ENCODE peak calls at places on chromosomes 1 and 21, in four cellular contexts. O is GM12878, F is K562, I is HepG2. K is an unnamed sample.

GRCh38 chr1:114710360-114710759 is 6.2 kb downstream of the NRAS start:
- DNase-seq in O (no peak), F (no peak), I (no peak), K (no peak)

GRCh38 chr21:29172282-29172681 is 41.8 kb downstream of the MAP3K7CL start:
- DNase-seq in O (no peak), F (no peak), I (no peak), K (no peak)

GRCh38 chr1:18872071-18872611 is 12.7 kb upstream of the TAS1R2 start:
- DNase-seq in O (no peak), F (no peak), I (no peak), K (no peak)

GRCh38 chr1:22755641-22756040 is 45.0 kb downstream of the EPHB2 start:
- DNase-seq in O (no peak), F (no peak), I (no peak), K (no peak)

GRCh38 chr1:10528066-10529014 is 53.6 kb downstream of the PEX14 start:
- DNase-seq in O (no peak), F (peak; percentile 28), I (no peak), K (no peak)

GRCh38 chr1:53446051-53446450 is 13.1 kb upstream of the DMRTB1 start:
- DNase-seq in O (no peak), F (no peak), I (no peak), K (no peak)

GRCh38 chr1:40982721-40983120 is 3.2 kb downstream of the CTPS1 start:
- DNase-seq in O (no peak), F (no peak), I (no peak), K (no peak)

GRCh38 chr1:67052741-67053534 is 1.0 kb downstream of the SLC35D1 start:
- DNase-seq in O (no peak), F (peak; percentile 71), I (peak; percentile 44), K (peak; percentile 16)

GRCh38 chr1:231950732-231951131 is 324.1 kb downstream of the DISC1 start:
- DNase-seq in O (no peak), F (no peak), I (no peak), K (no peak)

GRCh38 chr21:14830307-14830706 is 234.5 kb downstream of the NRIP1 start:
- DNase-seq in O (no peak), F (no peak), I (no peak), K (no peak)

GRCh38 chr1:67874501-67875111 is 41.3 kb upstream of the GNG12 start:
- DNase-seq in O (no peak), F (no peak), I (no peak), K (no peak)

GRCh38 chr1:221822591-221822990 is 80.7 kb upstream of the DUSP10 start:
- DNase-seq in O (no peak), F (no peak), I (no peak), K (no peak)

GRCh38 chr1:41241748-41242644 is at the start of gene SCMH1:
- DNase-seq in O (no peak), F (peak; percentile 78), I (no peak), K (peak; percentile 70)

GRCh38 chr1:243834130-243834529 is 15.9 kb downstream of the AKT3 start:
- DNase-seq in O (no peak), F (no peak), I (no peak), K (no peak)

GRCh38 chr1:154845174-154845573 is 24.9 kb downstream of the KCNN3 start:
- DNase-seq in O (no peak), F (no peak), I (no peak), K (no peak)

GRCh38 chr1:26602378-26602959 is 72.9 kb downstream of the RPS6KA1 start:
- DNase-seq in O (no peak), F (peak; percentile 84), I (peak; percentile 52), K (no peak)

GRCh38 chr1:9180077-9180819 is 51.3 kb upstream of the GPR157 start:
- DNase-seq in O (no peak), F (no peak), I (peak; percentile 75), K (no peak)

GRCh38 chr21:46089285-46089684 is 8.6 kb upstream of the COL6A2 start:
- DNase-seq in O (no peak), F (no peak), I (no peak), K (no peak)

GRCh38 chr1:199123615-199124014 is 484.8 kb downstream of the PTPRC start:
- DNase-seq in O (no peak), F (no peak), I (no peak), K (no peak)

GRCh38 chr1:17892225-17892624 is 137.1 kb downstream of the ACTL8 start:
- DNase-seq in O (no peak), F (no peak), I (no peak), K (no peak)

GRCh38 chr1:19370453-19371170 is 58.5 kb downstream of the SLC66A1 start:
- DNase-seq in O (no peak), F (no peak), I (no peak), K (no peak)

GRCh38 chr21:20737227-20737626 is 261.0 kb upstream of the NCAM2 start:
- DNase-seq in O (no peak), F (no peak), I (no peak), K (no peak)

GRCh38 chr1:167191958-167192357 is 28.7 kb upstream of the POU2F1 start:
- DNase-seq in O (no peak), F (no peak), I (no peak), K (no peak)

GRCh38 chr1:24928631-24929090 is 1.4 kb downstream of the RUNX3 start:
- DNase-seq in O (no peak), F (no peak), I (no peak), K (no peak)

GRCh38 chr1:108881369-108881768 is 4.6 kb downstream of the GPSM2 start:
- DNase-seq in O (no peak), F (no peak), I (no peak), K (no peak)

GRCh38 chr1:223776075-223776814 is 63.9 kb downstream of the CAPN2 start:
- DNase-seq in O (no peak), F (peak; percentile 86), I (no peak), K (no peak)

GRCh38 chr1:44849575-44850132 is 6.6 kb upstream of the PTCH2 start:
- DNase-seq in O (no peak), F (no peak), I (no peak), K (no peak)

GRCh38 chr1:15684468-15685283 is 556 bp downstream of the PLEKHM2 start:
- DNase-seq in O (no peak), F (peak; percentile 79), I (no peak), K (peak; percentile 45)

GRCh38 chr21:33071878-33072306 is 2.0 kb downstream of the OLIG1 start:
- DNase-seq in O (no peak), F (no peak), I (no peak), K (peak; percentile 49)

GRCh38 chr1:221987860-221988520 is 246.1 kb upstream of the DUSP10 start:
- DNase-seq in O (no peak), F (peak; percentile 82), I (peak; percentile 9), K (no peak)

GRCh38 chr1:68347415-68347814 is 102.3 kb downstream of the RPE65 start:
- DNase-seq in O (peak; percentile 35), F (no peak), I (no peak), K (no peak)

DNA sequence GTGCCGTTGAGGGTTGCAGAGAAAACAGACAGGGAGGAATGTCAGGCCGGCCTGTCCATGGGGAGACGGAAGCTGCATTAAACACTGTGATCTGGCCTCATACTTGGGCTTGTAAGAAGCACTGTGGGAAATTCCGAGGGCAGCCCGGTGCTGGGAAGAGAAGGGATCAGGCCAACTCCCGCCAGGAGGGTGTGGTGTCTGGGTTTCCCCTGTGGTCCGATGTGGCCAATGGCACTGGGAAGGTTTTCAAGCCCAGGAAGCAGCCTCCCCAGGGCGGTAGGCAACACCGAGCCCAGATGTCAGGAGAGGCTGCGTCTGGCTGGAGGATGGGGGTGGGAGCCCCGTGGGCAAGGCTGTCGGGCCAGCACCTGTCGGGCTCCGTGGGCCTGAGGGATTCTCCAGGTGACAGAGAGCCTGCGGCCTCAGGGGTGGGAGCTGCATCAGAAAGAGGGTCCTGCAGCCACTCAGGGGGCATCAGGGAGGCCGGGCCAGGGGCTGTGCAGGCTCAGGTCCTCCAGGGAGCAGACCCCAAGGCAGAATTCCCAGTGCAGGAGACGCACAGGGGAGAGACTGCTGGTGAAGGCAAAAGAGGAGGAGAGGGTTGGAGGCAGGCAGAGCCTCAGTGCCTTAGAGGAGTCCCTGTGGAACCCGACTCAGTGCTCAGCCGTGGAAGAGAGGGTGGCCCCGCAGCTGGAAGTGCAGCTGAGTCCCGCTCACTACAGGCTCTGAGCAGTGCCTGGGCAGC is 8.4 kb downstream of the UBASH3A start:
- DNase-seq in O (no peak), F (no peak), I (no peak), K (no peak)
- TF ChIP-seq CBFB in O (no peak), F (no peak), I (no peak), K (no peak)

GRCh38 chr1:183048087-183049085 is 25.2 kb downstream of the LAMC1 start:
- DNase-seq in O (peak; percentile 78), F (no peak), I (no peak), K (no peak)
- TF ChIP-seq ESRRA in O (no peak), F (no peak), I (no peak), K (no peak)

GRCh38 chr1:207763972-207764371 is 12.1 kb downstream of the CD46 start:
- DNase-seq in O (no peak), F (no peak), I (no peak), K (no peak)

GRCh38 chr1:207762622-207763021 is 10.8 kb downstream of the CD46 start:
- DNase-seq in O (no peak), F (no peak), I (no peak), K (no peak)

DNA sequence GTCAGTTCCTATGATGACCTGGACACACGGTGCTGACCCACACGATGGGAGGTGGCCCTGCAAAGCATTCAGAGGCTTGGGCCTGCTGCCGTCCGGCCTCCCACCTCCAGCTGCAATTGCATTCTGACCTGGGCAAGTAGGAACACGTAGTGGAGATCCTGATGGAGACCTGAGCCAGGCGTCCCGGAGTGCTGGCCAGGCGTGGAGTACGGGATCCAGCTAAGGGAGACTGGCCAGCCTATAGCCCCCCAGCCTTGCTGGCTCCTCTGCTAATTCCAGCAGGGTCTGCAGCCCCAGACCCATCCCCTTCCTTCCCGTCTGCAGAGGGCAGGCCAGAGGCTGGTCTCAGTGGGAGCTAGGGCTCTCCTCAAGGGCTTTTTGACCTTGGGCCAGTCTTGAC is 11.2 kb downstream of the CD46 start:
- DNase-seq in O (no peak), F (no peak), I (no peak), K (no peak)
- TF ChIP-seq CBFB in O (no peak), F (no peak), I (no peak), K (no peak)

DNA sequence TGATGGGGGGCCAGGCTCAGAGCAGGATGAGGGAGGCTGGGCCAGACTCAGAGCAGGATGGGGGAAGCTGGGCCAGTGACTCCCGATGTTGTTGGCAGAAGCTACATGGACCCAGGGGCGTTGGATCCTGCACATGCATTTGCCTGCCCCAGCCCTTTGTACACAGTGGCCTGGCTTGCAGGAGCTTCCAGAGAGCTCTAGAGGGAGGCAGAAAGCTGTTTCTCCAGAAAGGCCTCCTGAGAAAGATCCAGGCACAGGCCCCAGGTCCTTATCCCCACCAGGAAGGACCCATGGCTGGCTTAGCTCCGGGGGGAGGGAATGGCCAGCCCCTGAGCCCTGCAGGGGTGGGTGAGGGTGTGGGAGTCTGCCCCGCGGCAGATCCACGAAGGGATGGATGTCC is 106.6 kb upstream of the ACTRT2 start:
- DNase-seq in O (no peak), F (no peak), I (no peak), K (no peak)
- TF ChIP-seq ESRRA in O (no peak), F (no peak), I (no peak), K (no peak)

GRCh38 chr1:116495534-116495933 is 75.3 kb downstream of the CD58 start:
- DNase-seq in O (no peak), F (no peak), I (no peak), K (no peak)

GRCh38 chr1:116494745-116495144 is 76.1 kb downstream of the CD58 start:
- DNase-seq in O (no peak), F (no peak), I (peak; percentile 58), K (no peak)

GRCh38 chr1:116493484-116494350 is 77.1 kb downstream of the CD58 start:
- DNase-seq in O (no peak), F (no peak), I (no peak), K (no peak)

GRCh38 chr1:116493036-116493435 is 77.8 kb downstream of the CD58 start:
- DNase-seq in O (no peak), F (no peak), I (no peak), K (no peak)

GRCh38 chr1:116494351-116494692 is 76.5 kb downstream of the CD58 start:
- DNase-seq in O (no peak), F (no peak), I (no peak), K (no peak)
- TF ChIP-seq CBFB in O (no peak), F (no peak), I (no peak), K (no peak)